ENCODE peak calls at places on chromosomes 3 and 15, in nine cellular contexts. B, E, A, K, G, D, I, Z and P are unnamed samples.

GRCh38 chr3:122598556-122598955 is 21.1 kb downstream of the PARP15 start:
- DNase-seq in D (no peak), G (no peak), B (no peak), A (no peak), Z (no peak), E (no peak), K (no peak), I (no peak), P (no peak)

GRCh38 chr3:194485876-194486539 is 794 bp downstream of the ATP13A3 start:
- DNase-seq in D (peak; percentile 28), K (no peak), A (peak; percentile 62), E (peak; percentile 67), G (peak; percentile 44), Z (no peak), B (peak; percentile 29), I (peak; percentile 54), P (peak; percentile 34)

GRCh38 chr3:52481819-52482521 is 13.2 kb upstream of the STAB1 start:
- DNase-seq in K (no peak), G (no peak), Z (peak; percentile 72), I (no peak), E (no peak), A (peak; percentile 43), D (no peak), B (peak; percentile 80), P (peak; percentile 89)

GRCh38 chr3:132248490-132248889 is 68.7 kb upstream of the ACP3 start:
- DNase-seq in A (no peak), E (no peak), B (no peak), G (no peak), Z (no peak), D (no peak), I (no peak), K (no peak), P (no peak)

GRCh38 chr3:181713300-181713647 is 1.5 kb downstream of the SOX2 start:
- DNase-seq in Z (no peak), A (no peak), I (peak; percentile 36), E (no peak), K (no peak), B (no peak), D (no peak), G (peak; percentile 49), P (no peak)

GRCh38 chr3:132256984-132257383 is 60.2 kb upstream of the ACP3 start:
- DNase-seq in B (peak; percentile 66), E (peak; percentile 69), A (peak; percentile 72), D (peak; percentile 70), G (peak; percentile 6), Z (peak; percentile 20), I (no peak), K (peak; percentile 38), P (peak; percentile 83)

GRCh38 chr15:80780416-80781221 is 1.4 kb downstream of the CEMIP start:
- DNase-seq in B (peak; percentile 92), K (no peak), D (peak; percentile 69), A (peak; percentile 85), E (peak; percentile 85), I (no peak), Z (peak; percentile 64), G (no peak), P (peak; percentile 89)

GRCh38 chr15:99764521-99764920 is 31.3 kb upstream of the LYSMD4 start:
- DNase-seq in E (no peak), G (no peak), K (no peak), A (no peak), D (no peak), Z (no peak), B (no peak), I (no peak), P (no peak)

GRCh38 chr3:188830955-188831354 is 340.8 kb upstream of the TPRG1 start:
- DNase-seq in K (no peak), A (peak; percentile 46), B (no peak), G (peak; percentile 3), Z (peak; percentile 8), E (no peak), D (peak; percentile 44), I (no peak), P (peak; percentile 41)

GRCh38 chr3:120506828-120507774 is 56.3 kb upstream of the FSTL1 start:
- DNase-seq in B (peak; percentile 50), D (peak; percentile 84), K (peak; percentile 13), Z (peak; percentile 34), E (peak; percentile 52), G (peak; percentile 17), A (peak; percentile 77), I (no peak), P (peak; percentile 79)

GRCh38 chr3:190443257-190443656 is 6.4 kb downstream of the TMEM207 start:
- DNase-seq in D (peak; percentile 51), K (no peak), I (no peak), A (peak; percentile 59), B (peak; percentile 10), E (no peak), G (no peak), Z (no peak), P (peak; percentile 33)

GRCh38 chr3:58151637-58152036 is 59.1 kb downstream of the DNASE1L3 start:
- DNase-seq in Z (no peak), I (no peak), B (no peak), A (peak; percentile 25), G (no peak), E (no peak), K (no peak), D (no peak), P (no peak)

GRCh38 chr3:109903100-109903499 is 565.8 kb upstream of the DPPA4 start:
- DNase-seq in I (no peak), Z (no peak), K (no peak), B (no peak), E (no peak), G (no peak), A (no peak), D (peak; percentile 24), P (peak; percentile 23)

GRCh38 chr3:179175358-179175757 is 27.2 kb downstream of the PIK3CA start:
- DNase-seq in E (no peak), Z (no peak), I (no peak), K (no peak), D (no peak), B (peak; percentile 24), A (peak; percentile 38), G (no peak), P (no peak)

GRCh38 chr3:73786346-73786807 is 161.6 kb upstream of the PDZRN3 start:
- DNase-seq in E (peak; percentile 35), B (no peak), G (no peak), A (peak; percentile 95), I (no peak), Z (no peak), D (peak; percentile 1), K (no peak), P (no peak)

GRCh38 chr15:40409366-40409765 is 3.8 kb downstream of the IVD start:
- DNase-seq in B (no peak), Z (no peak), A (no peak), G (no peak), D (peak; percentile 33), I (peak; percentile 85), K (no peak), E (no peak), P (no peak)

GRCh38 chr3:150945226-150945625 is 27.3 kb downstream of the CLRN1 start:
- DNase-seq in B (no peak), I (no peak), K (no peak), A (peak; percentile 82), Z (no peak), D (peak; percentile 25), G (no peak), E (no peak), P (no peak)

GRCh38 chr3:187686874-187687273 is 15.5 kb downstream of the RTP2 start:
- DNase-seq in I (no peak), G (no peak), E (no peak), Z (no peak), A (no peak), K (no peak), B (no peak), D (no peak), P (no peak)

GRCh38 chr15:69531302-69532027 is 78.8 kb downstream of the RPLP1 start:
- DNase-seq in A (no peak), I (no peak), G (no peak), Z (no peak), D (no peak), B (peak; percentile 73), K (no peak), E (no peak), P (peak; percentile 68)

GRCh38 chr15:58016776-58017175 is 48.7 kb downstream of the ALDH1A2 start:
- DNase-seq in K (no peak), I (no peak), D (no peak), A (peak; percentile 9), G (no peak), E (no peak), Z (no peak), B (no peak), P (no peak)

GRCh38 chr3:132641837-132642538 is 17.6 kb downstream of the ACAD11 start:
- DNase-seq in D (peak; percentile 66), E (peak; percentile 44), G (peak; percentile 53), I (peak; percentile 56), B (peak; percentile 28), Z (peak; percentile 70), A (peak; percentile 76), K (peak; percentile 22), P (peak; percentile 73)

GRCh38 chr3:114221165-114221880 is 16.1 kb downstream of the ZNF80 start:
- DNase-seq in Z (no peak), D (no peak), K (no peak), B (no peak), E (no peak), A (no peak), G (no peak), I (no peak), P (no peak)

GRCh38 chr15:60635507-60636352 is 156.8 kb upstream of the ICE2 start:
- DNase-seq in E (no peak), G (peak; percentile 69), A (no peak), K (no peak), D (no peak), I (peak; percentile 21), B (no peak), Z (no peak), P (no peak)
- TF ChIP-seq EZH2phosphoT487 in E (no peak), G (no peak), A (no peak), K (no peak), D (no peak), I (no peak), B (no peak), Z (no peak), P (no peak)

GRCh38 chr15:61057830-61058529 is 171.1 kb downstream of the RORA start:
- DNase-seq in I (no peak), D (no peak), A (peak; percentile 69), G (no peak), E (no peak), K (no peak), Z (no peak), B (no peak), P (no peak)
- H3K4me2 ChIP-seq in I (no peak overlapping the region), D (no peak overlapping the region), A (peak overlapping the region; percentile 14), G (no peak overlapping the region), E (no peak overlapping the region), K (no peak overlapping the region), Z (no peak overlapping the region), B (no peak overlapping the region), P (no peak overlapping the region)

DNA sequence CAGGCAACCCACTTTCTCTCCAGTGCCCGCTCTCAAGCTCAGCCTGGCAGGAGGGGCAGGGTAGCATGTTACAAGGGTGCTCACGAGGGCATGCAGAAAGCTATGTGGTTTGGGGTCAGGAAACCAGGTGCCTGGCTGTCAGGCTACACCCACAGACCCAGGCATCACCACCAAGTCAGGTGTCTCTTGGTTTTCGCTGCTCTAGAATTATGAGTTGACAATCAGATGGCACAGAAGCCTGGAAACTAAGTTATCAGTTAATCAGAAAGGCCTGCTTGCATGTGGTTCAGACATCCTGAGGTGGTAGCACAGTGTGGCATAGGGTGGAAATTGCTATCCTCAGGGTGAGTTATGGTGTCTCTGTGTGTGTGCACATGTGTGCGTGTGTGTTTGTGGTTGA is 16.2 kb upstream of the CCR9 start:
- DNase-seq in E (no peak), Z (no peak), B (no peak), K (no peak), D (no peak), G (no peak), I (peak; percentile 95), A (no peak), P (no peak)
- TF ChIP-seq EZH2phosphoT487 in E (no peak), Z (no peak), B (no peak), K (no peak), D (no peak), G (no peak), I (no peak), A (no peak), P (no peak)

GRCh38 chr3:101179637-101180036 is 140.7 kb downstream of the IMPG2 start:
- DNase-seq in I (no peak), Z (no peak), D (no peak), E (peak; percentile 8), G (no peak), A (peak; percentile 80), K (no peak), B (no peak), P (no peak)
- H3K4me2 ChIP-seq in I (no peak overlapping the region), Z (no peak overlapping the region), D (no peak overlapping the region), E (no peak overlapping the region), G (no peak overlapping the region), A (peak overlapping the region; percentile 23), K (no peak overlapping the region), B (no peak overlapping the region), P (no peak overlapping the region)